ENCODE peak calls at places on chromosomes 3 and 15, in five cellular contexts. D, W, N, H and S are unnamed samples.

GRCh38 chr15:98946301-98947255 is 61.0 kb downstream of the PGPEP1L start:
- DNase-seq in D (no peak), W (no peak), N (no peak), H (peak), S (no peak)

GRCh38 chr15:34043391-34043790 is 4.4 kb upstream of the AVEN start:
- DNase-seq in D (no peak), W (no peak), N (no peak), H (no peak), S (no peak)

GRCh38 chr3:12227833-12228232 is 61.0 kb upstream of the PPARG start:
- DNase-seq in D (no peak), W (no peak), N (no peak), H (peak), S (no peak)

GRCh38 chr3:170033489-170033888 is 4.3 kb upstream of the GPR160 start:
- DNase-seq in D (no peak), W (no peak), N (no peak), H (no peak), S (no peak)

GRCh38 chr15:90259524-90259923 is 5.9 kb upstream of the NGRN start:
- DNase-seq in D (no peak), W (no peak), N (no peak), H (peak), S (no peak)

GRCh38 chr15:77060560-77060959 is 10.3 kb downstream of the TSPAN3 start:
- DNase-seq in D (no peak), W (no peak), N (no peak), H (peak), S (no peak)

GRCh38 chr15:101250931-101251829 is 668 bp downstream of the CHSY1 start:
- DNase-seq in D (peak), W (peak), N (peak), H (no peak), S (peak)

GRCh38 chr3:187063286-187064081 is 75.8 kb downstream of the RPL39L start:
- DNase-seq in D (no peak), W (no peak), N (no peak), H (no peak), S (no peak)

GRCh38 chr3:146851665-146852064 is 246.5 kb upstream of the PLSCR5 start:
- DNase-seq in D (no peak), W (no peak), N (no peak), H (no peak), S (no peak)

DNA sequence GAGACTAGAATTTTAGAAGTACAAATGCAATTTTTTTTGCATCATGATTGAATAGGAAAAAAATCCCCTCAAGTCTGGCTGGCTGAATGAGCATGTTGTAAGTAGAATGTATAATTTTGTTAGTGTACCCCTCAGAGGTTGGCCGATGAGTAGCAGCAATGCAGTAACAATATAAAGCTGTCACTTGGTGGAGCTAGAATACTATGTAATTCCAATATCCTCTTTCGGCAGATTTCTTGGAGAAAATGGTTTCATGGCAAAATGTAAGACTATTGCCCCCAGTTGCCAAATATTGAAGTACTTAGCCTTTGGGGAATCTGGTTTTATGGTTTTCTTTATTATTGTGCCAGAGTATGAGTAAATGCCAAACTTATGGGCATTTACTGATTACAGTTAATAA is 39.8 kb upstream of the SGO1 start:
- DNase-seq in D (peak), W (no peak), N (peak), H (peak), S (no peak)
- TF ChIP-seq CTCF in D (peak), W (peak), N (peak), H (peak), S (peak)

GRCh38 chr3:121651684-121652083 is 9.0 kb downstream of the HCLS1 start:
- DNase-seq in D (no peak), W (no peak), N (no peak), H (no peak), S (no peak)

GRCh38 chr3:121645054-121645453 is 15.6 kb downstream of the HCLS1 start:
- DNase-seq in D (no peak), W (no peak), N (no peak), H (no peak), S (no peak)

GRCh38 chr3:121649645-121650044 is 11.1 kb downstream of the HCLS1 start:
- DNase-seq in D (no peak), W (no peak), N (no peak), H (no peak), S (no peak)

GRCh38 chr3:121642601-121643314 is 17.9 kb downstream of the HCLS1 start:
- DNase-seq in D (no peak), W (no peak), N (no peak), H (no peak), S (no peak)

GRCh38 chr3:121648219-121648958 is 12.3 kb downstream of the HCLS1 start:
- DNase-seq in D (no peak), W (no peak), N (no peak), H (no peak), S (no peak)
- TF ChIP-seq CTCF in D (no peak), W (no peak), N (no peak), H (no peak), S (no peak)

GRCh38 chr15:45279024-45279697 is 27.1 kb downstream of the SLC28A2 start:
- DNase-seq in D (peak), W (peak), N (peak), H (peak), S (peak)

GRCh38 chr15:45274636-45275035 is 22.6 kb downstream of the SLC28A2 start:
- DNase-seq in D (no peak), W (no peak), N (no peak), H (no peak), S (no peak)

DNA sequence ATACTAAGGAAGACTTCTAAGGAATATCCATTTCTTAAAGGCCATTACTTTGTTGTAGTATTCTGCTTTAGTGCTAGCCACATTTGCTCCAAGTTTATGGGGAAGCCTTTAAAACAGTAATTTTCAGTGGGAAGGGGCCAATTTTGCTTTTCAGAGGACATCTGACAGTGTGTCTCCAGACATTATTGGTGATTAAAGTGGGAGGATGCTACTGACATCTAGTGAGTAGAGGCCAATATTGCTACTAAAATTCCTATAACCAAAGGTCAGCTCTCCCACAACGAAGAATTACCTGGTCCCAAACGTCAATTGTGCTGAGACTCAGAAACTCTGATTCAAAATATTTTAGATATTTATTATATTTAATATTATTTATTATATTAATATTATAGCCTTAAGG is 24.8 kb downstream of the SLC28A2 start:
- DNase-seq in D (peak), W (no peak), N (peak), H (no peak), S (no peak)
- TF ChIP-seq CTCF in D (peak), W (no peak), N (peak), H (peak), S (no peak)

GRCh38 chr3:127237835-127238234 is 44.9 kb downstream of the PRR23E start:
- DNase-seq in D (no peak), W (no peak), N (no peak), H (no peak), S (no peak)

GRCh38 chr3:127234784-127235183 is 41.9 kb downstream of the PRR23E start:
- DNase-seq in D (no peak), W (no peak), N (no peak), H (no peak), S (no peak)

GRCh38 chr3:127233371-127233770 is 40.4 kb downstream of the PRR23E start:
- DNase-seq in D (no peak), W (peak), N (peak), H (no peak), S (no peak)

GRCh38 chr3:127238602-127239001 is 45.7 kb downstream of the PRR23E start:
- DNase-seq in D (no peak), W (no peak), N (no peak), H (no peak), S (no peak)

DNA sequence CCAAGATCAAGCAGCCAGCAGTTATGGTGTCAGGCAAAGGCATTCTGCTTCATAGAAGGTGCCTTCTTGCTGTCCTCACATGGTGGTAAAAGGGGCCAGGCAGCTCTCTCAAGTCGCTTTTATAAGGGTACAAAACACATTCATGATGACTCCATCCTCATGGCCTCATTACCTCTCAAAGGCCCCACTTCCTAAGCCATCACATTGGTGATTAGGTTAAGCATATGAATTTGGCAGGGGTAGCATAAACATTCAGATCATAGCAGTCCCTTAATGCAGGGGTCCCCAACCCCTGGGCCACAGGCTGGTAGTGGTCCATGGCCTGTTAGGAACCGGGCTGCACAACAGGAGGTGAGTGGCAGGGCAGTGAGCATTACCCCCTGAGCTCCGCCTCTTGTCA is 42.8 kb downstream of the PRR23E start:
- DNase-seq in D (no peak), W (no peak), N (no peak), H (no peak), S (no peak)
- TF ChIP-seq CTCF in D (no peak), W (no peak), N (no peak), H (no peak), S (no peak)